ENCODE peak calls at places on chromosomes 16 and 17, in five cellular contexts. K is T47D, B is hippocampal formation, Z is amygdala, N is C1 segment of cervical spinal cord. Q is an unnamed sample.

GRCh38 chr17:4576729-4577322 is 7.5 kb upstream of the SMTNL2 start:
- DNase-seq in K (no peak), N (no peak), B (no peak), Z (no peak), Q (no peak)

GRCh38 chr17:76873856-76874255 is 5.7 kb downstream of the MGAT5B start:
- DNase-seq in B (no peak), Z (no peak), N (no peak), K (no peak), Q (no peak)

GRCh38 chr17:63497708-63498483 is 21.0 kb downstream of the ACE start:
- DNase-seq in N (no peak), B (no peak), Z (no peak), K (no peak), Q (peak; percentile 39)

GRCh38 chr16:4361033-4361943 is 10.2 kb upstream of the PAM16 start:
- DNase-seq in B (no peak), K (no peak), Z (no peak), N (no peak), Q (no peak)

GRCh38 chr16:6573577-6573976 is 759.1 kb upstream of the RBFOX1 start:
- DNase-seq in K (peak; percentile 45), N (peak; percentile 66), Z (peak; percentile 51), B (peak; percentile 36), Q (peak; percentile 1)

GRCh38 chr17:37637956-37638355 is 5.3 kb downstream of the DDX52 start:
- DNase-seq in K (no peak), N (no peak), Z (no peak), B (no peak), Q (no peak)

GRCh38 chr16:84281077-84281476 is 13.6 kb upstream of the WFDC1 start:
- DNase-seq in K (peak; percentile 37), B (no peak), N (no peak), Z (no peak), Q (peak; percentile 9)

GRCh38 chr17:27601975-27602302 is 29.0 kb upstream of the LGALS9 start:
- DNase-seq in B (no peak), K (no peak), Z (no peak), N (no peak), Q (no peak)

GRCh38 chr16:30985401-30986128 is 558 bp downstream of the HSD3B7 start:
- DNase-seq in Z (peak; percentile 42), K (peak; percentile 97), N (no peak), B (no peak), Q (peak; percentile 88)

GRCh38 chr16:23947838-23948237 is 112.1 kb downstream of the PRKCB start:
- DNase-seq in N (no peak), Z (no peak), B (no peak), K (no peak), Q (no peak)

GRCh38 chr16:79331064-79331463 is 269.5 kb downstream of the MAF start:
- DNase-seq in Z (no peak), K (no peak), N (no peak), B (no peak), Q (no peak)

GRCh38 chr17:4739122-4740024 is at the start of the genes CXCL16 and ZMYND15:
- DNase-seq in B (no peak), N (peak; percentile 45), Z (no peak), K (peak; percentile 75), Q (peak; percentile 69)

GRCh38 chr16:12874135-12874534 is 27.3 kb upstream of the SHISA9 start:
- DNase-seq in K (no peak), N (no peak), Z (no peak), B (no peak), Q (peak; percentile 79)

GRCh38 chr17:7479139-7479388 is 367 bp downstream of the ZBTB4 start:
- DNase-seq in K (no peak), Z (no peak), B (no peak), N (peak; percentile 78), Q (no peak)

GRCh38 chr16:51359141-51359960 is 208.3 kb upstream of the SALL1 start:
- DNase-seq in B (peak; percentile 42), Z (peak; percentile 67), N (peak; percentile 67), K (no peak), Q (no peak)

GRCh38 chr17:50055055-50055425 is 870 bp upstream of the ITGA3 start:
- DNase-seq in Z (no peak), N (no peak), B (no peak), K (peak; percentile 95), Q (peak; percentile 96)

GRCh38 chr17:7685533-7686220 is 1.6 kb downstream of the TP53 start:
- DNase-seq in Z (peak; percentile 87), N (peak; percentile 89), K (peak; percentile 43), B (peak; percentile 98), Q (peak; percentile 95)

GRCh38 chr16:3080024-3080423 is 14.6 kb downstream of the IL32 start:
- DNase-seq in K (no peak), N (no peak), B (no peak), Z (no peak), Q (no peak)

GRCh38 chr16:12449795-12450194 is 353.9 kb downstream of the CPPED1 start:
- DNase-seq in B (no peak), K (no peak), N (no peak), Z (no peak), Q (peak; percentile 44)

GRCh38 chr17:81219476-81220180 is 3.1 kb downstream of the CEP131 start:
- DNase-seq in B (no peak), Z (no peak), K (no peak), N (no peak), Q (no peak)

GRCh38 chr16:82891424-82891823 is 264.7 kb downstream of the CDH13 start:
- DNase-seq in K (no peak), N (no peak), B (no peak), Z (no peak), Q (no peak)

GRCh38 chr17:7740481-7741001 is 23.0 kb downstream of the DNAH2 start:
- DNase-seq in K (no peak), Z (no peak), N (no peak), B (no peak), Q (no peak)

GRCh38 chr16:46763147-46763546 is 15.0 kb upstream of the MYLK3 start:
- DNase-seq in Z (no peak), N (peak; percentile 40), K (no peak), B (no peak), Q (no peak)

GRCh38 chr16:14024300-14024699 is 46.8 kb upstream of the MRTFB start:
- DNase-seq in B (no peak), K (no peak), N (no peak), Z (no peak), Q (no peak)

GRCh38 chr17:70523407-70523806 is 354.1 kb downstream of the KCNJ2 start:
- DNase-seq in K (no peak), Z (no peak), B (no peak), N (no peak), Q (no peak)

GRCh38 chr17:37255434-37255833 is 120.4 kb upstream of the C17orf78 start:
- DNase-seq in N (no peak), Z (no peak), K (no peak), B (peak; percentile 33), Q (no peak)

GRCh38 chr16:35744716-35745115 is 2285.3 kb downstream of the TP53TG3F start:
- DNase-seq in N (no peak), B (no peak), Z (no peak), K (no peak), Q (peak; percentile 84)

GRCh38 chr17:68061512-68062313 is 26.2 kb downstream of the KPNA2 start:
- DNase-seq in Z (no peak), N (no peak), K (no peak), B (no peak), Q (no peak)

GRCh38 chr16:9077001-9077809 is 14.2 kb upstream of the HAPSTR1 start:
- DNase-seq in Z (no peak), N (no peak), B (no peak), K (no peak), Q (peak; percentile 95)

GRCh38 chr16:15643453-15644305 is 725 bp upstream of the MARF1 start:
- DNase-seq in B (peak; percentile 68), N (peak; percentile 50), Z (no peak), K (no peak), Q (peak; percentile 67)

GRCh38 chr16:81937305-81938038 is 73.8 kb downstream of the SDR42E1 start:
- DNase-seq in K (no peak), Z (no peak), N (no peak), B (no peak), Q (no peak)

GRCh38 chr17:80694992-80695912 is 150.6 kb downstream of the RPTOR start:
- DNase-seq in K (no peak), Z (no peak), B (no peak), N (no peak), Q (peak; percentile 79)

GRCh38 chr17:65078441-65079160 is 22.1 kb upstream of the GNA13 start:
- DNase-seq in K (no peak), N (peak; percentile 32), B (no peak), Z (no peak), Q (peak; percentile 85)

GRCh38 chr17:61404702-61405046 is 5.0 kb downstream of the TBX2 start:
- DNase-seq in K (no peak), B (no peak), N (no peak), Z (no peak), Q (no peak)

GRCh38 chr17:46962374-46962790 is 16.7 kb downstream of the RPRML start:
- DNase-seq in N (no peak), Z (no peak), K (no peak), B (no peak), Q (no peak)

GRCh38 chr17:63835167-63835720 is 7.2 kb downstream of the SMARCD2 start:
- DNase-seq in N (no peak), Z (no peak), K (no peak), B (no peak), Q (no peak)

GRCh38 chr16:8127096-8127495 is 463.2 kb downstream of the TMEM114 start:
- DNase-seq in N (no peak), B (no peak), K (no peak), Z (no peak), Q (no peak)

GRCh38 chr17:54983260-54983659 is 14.7 kb downstream of the STXBP4 start:
- DNase-seq in N (no peak), Z (no peak), B (no peak), K (no peak), Q (no peak)

GRCh38 chr16:143456-143855 is 5.0 kb upstream of the NPRL3 start:
- DNase-seq in Z (no peak), B (no peak), K (no peak), N (no peak), Q (no peak)